ENCODE peak calls at places on chromosomes 7 and 10, in five cellular contexts. S is GM12878, T is spleen, C is AG09309, A is B cell. E is an unnamed sample.

GRCh38 chr10:102335184-102335583 is 60.3 kb upstream of the NFKB2 start:
- DNase-seq in S (no peak), T (no peak), C (no peak), A (no peak), E (no peak)

GRCh38 chr10:93746844-93747284 is 10.9 kb upstream of the LGI1 start:
- DNase-seq in S (no peak), T (no peak), C (peak; percentile 86), A (no peak), E (no peak)

GRCh38 chr10:44510716-44511115 is 125.8 kb upstream of the CXCL12 start:
- DNase-seq in S (no peak), T (no peak), C (peak; percentile 84), A (no peak), E (no peak)

GRCh38 chr10:36759111-36759805 is 366.1 kb upstream of the ANKRD30A start:
- DNase-seq in S (no peak), T (no peak), C (peak; percentile 90), A (no peak), E (no peak)

GRCh38 chr7:130380121-130380860 is at the start of gene CPA1:
- DNase-seq in S (no peak), T (no peak), C (no peak), A (no peak), E (no peak)

GRCh38 chr10:29012926-29013554 is 275.8 kb upstream of the LYZL1 start:
- DNase-seq in S (no peak), T (no peak), C (no peak), A (no peak), E (no peak)

GRCh38 chr7:95421847-95422444 is 12.9 kb downstream of the PON2 start:
- DNase-seq in S (no peak), T (no peak), C (no peak), A (no peak), E (no peak)

GRCh38 chr7:156906281-156906680 is 13.3 kb upstream of the LMBR1 start:
- DNase-seq in S (no peak), T (no peak), C (no peak), A (no peak), E (no peak)